ENCODE peak calls at places on chromosomes 16 and 17, in four cellular contexts. K is H7, J is prostate gland, F is GM23248. C is an unnamed sample.

GRCh38 chr16:84925092-84925772 is 86.1 kb downstream of the ZDHHC7 start:
- DNase-seq in K (peak; percentile 94), J (peak; percentile 41), F (peak; percentile 41), C (peak; percentile 60)

GRCh38 chr17:48441231-48441711 is 11.3 kb upstream of the SKAP1 start:
- DNase-seq in K (no peak), J (no peak), F (no peak), C (no peak)

GRCh38 chr17:66847704-66848103 is 12.8 kb downstream of the CACNG5 start:
- DNase-seq in K (no peak), J (no peak), F (no peak), C (no peak)

GRCh38 chr17:45640141-45640850 is 143.8 kb upstream of the CRHR1 start:
- DNase-seq in K (peak; percentile 87), J (peak; percentile 52), F (peak; percentile 78), C (peak; percentile 91)

GRCh38 chr17:78748730-78749317 is 33.2 kb downstream of the CYTH1 start:
- DNase-seq in K (no peak), J (peak; percentile 41), F (peak; percentile 86), C (no peak)

GRCh38 chr16:70151391-70151790 is 22.2 kb upstream of the CLEC18C start:
- DNase-seq in K (peak; percentile 17), J (no peak), F (no peak), C (no peak)

GRCh38 chr16:85910073-85910853 is 11.3 kb downstream of the IRF8 start:
- DNase-seq in K (no peak), J (no peak), F (no peak), C (no peak)

GRCh38 chr16:1981972-1982574 is 804 bp upstream of the NOXO1 start:
- DNase-seq in K (no peak), J (peak; percentile 36), F (no peak), C (peak; percentile 57)

GRCh38 chr16:29820730-29821662 is 734 bp downstream of the MVP start:
- DNase-seq in K (no peak), J (peak; percentile 61), F (peak; percentile 60), C (no peak)

GRCh38 chr16:49855280-49855821 is 561 bp downstream of the ZNF423 start:
- DNase-seq in K (no peak), J (peak; percentile 84), F (peak; percentile 68), C (peak; percentile 90)

GRCh38 chr17:13410874-13411273 is 190.9 kb downstream of the HS3ST3A1 start:
- DNase-seq in K (no peak), J (peak; percentile 19), F (peak; percentile 70), C (no peak)

GRCh38 chr17:416293-417206 is 63.9 kb upstream of the RPH3AL start:
- DNase-seq in K (no peak), J (no peak), F (no peak), C (no peak)

GRCh38 chr17:73268582-73269328 is 7.1 kb upstream of the CPSF4L start:
- DNase-seq in K (peak; percentile 46), J (no peak), F (no peak), C (no peak)

GRCh38 chr16:70695351-70696070 is 9.7 kb upstream of the MTSS2 start:
- DNase-seq in K (peak; percentile 76), J (no peak), F (no peak), C (no peak)

GRCh38 chr17:37570527-37571093 is 38.6 kb downstream of the SYNRG start:
- DNase-seq in K (peak; percentile 81), J (peak; percentile 53), F (peak; percentile 76), C (peak; percentile 70)

GRCh38 chr16:67654069-67654911 is 5.8 kb downstream of the ACD start:
- DNase-seq in K (no peak), J (no peak), F (no peak), C (no peak)

GRCh38 chr17:55341432-55341831 is 76.7 kb downstream of the HLF start:
- DNase-seq in K (no peak), J (no peak), F (peak; percentile 93), C (no peak)

GRCh38 chr16:20904507-20905079 is 4.0 kb downstream of the LYRM1 start:
- DNase-seq in K (no peak), J (peak; percentile 21), F (peak; percentile 49), C (no peak)

GRCh38 chr16:28531777-28532744 is 6.7 kb downstream of the NUPR1 start:
- DNase-seq in K (peak; percentile 77), J (no peak), F (peak; percentile 39), C (no peak)

GRCh38 chr17:30831257-30831656 is 509 bp upstream of the ATAD5 start:
- DNase-seq in K (peak; percentile 59), J (no peak), F (peak; percentile 46), C (no peak)

GRCh38 chr16:79284760-79285159 is 315.8 kb downstream of the MAF start:
- DNase-seq in K (no peak), J (no peak), F (no peak), C (no peak)

GRCh38 chr17:71441098-71441497 is 679.7 kb upstream of the SOX9 start:
- DNase-seq in K (no peak), J (peak; percentile 8), F (peak; percentile 93), C (peak; percentile 13)

GRCh38 chr16:9033125-9033830 is 58.2 kb upstream of the HAPSTR1 start:
- DNase-seq in K (peak; percentile 84), J (peak; percentile 18), F (peak; percentile 81), C (peak; percentile 73)

GRCh38 chr16:79307214-79307613 is 293.3 kb downstream of the MAF start:
- DNase-seq in K (no peak), J (no peak), F (no peak), C (no peak)

GRCh38 chr16:4917117-4917516 is 19.8 kb downstream of the PPL start:
- DNase-seq in K (no peak), J (no peak), F (peak; percentile 77), C (no peak)

GRCh38 chr16:89860747-89861304 is 12.6 kb upstream of the TCF25 start:
- DNase-seq in K (peak; percentile 100), J (peak; percentile 46), F (peak; percentile 58), C (peak; percentile 66)

DNA sequence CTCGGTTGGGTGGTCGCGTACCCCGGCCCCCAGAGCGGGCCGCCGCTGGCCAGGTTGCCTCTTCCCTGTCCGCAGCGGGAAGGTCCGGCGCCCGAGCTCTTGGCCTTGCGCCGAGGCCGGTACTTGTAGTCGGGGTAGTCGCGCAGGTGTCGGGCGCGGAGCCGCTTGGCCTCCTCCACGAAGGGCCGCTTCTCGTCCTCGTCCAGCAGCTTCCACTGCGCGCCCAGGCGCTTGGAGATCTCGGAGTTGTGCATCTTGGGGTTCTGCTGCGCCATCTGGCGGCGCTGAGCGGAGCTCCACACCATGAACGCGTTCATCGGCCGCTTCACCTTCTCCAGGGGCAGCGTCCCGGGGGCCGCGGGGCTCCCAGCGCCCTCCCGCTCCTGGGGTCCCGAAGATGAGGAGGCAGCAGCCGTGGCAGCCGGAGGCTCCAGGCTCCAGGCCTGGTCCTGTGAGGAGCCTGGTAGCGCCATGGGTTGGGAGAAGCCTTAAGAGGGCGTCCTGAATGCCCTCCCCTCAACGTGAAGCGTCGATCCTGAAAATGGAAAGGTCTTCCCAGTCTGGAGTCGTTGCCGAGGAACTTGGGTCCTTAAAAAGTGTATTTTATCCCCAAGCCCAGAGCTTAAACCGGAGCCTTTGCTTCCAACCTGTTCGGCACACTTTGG is 558 bp downstream of the SOX15 start:
- DNase-seq in K (peak; percentile 96), J (peak; percentile 86), F (peak; percentile 94), C (peak; percentile 90)
- H3K4me3 ChIP-seq in K (peak overlapping the region; percentile 76), J (peak overlapping the region; percentile 44), F (peak overlapping the region; percentile 44), C (peak overlapping the region; percentile 34)

DNA sequence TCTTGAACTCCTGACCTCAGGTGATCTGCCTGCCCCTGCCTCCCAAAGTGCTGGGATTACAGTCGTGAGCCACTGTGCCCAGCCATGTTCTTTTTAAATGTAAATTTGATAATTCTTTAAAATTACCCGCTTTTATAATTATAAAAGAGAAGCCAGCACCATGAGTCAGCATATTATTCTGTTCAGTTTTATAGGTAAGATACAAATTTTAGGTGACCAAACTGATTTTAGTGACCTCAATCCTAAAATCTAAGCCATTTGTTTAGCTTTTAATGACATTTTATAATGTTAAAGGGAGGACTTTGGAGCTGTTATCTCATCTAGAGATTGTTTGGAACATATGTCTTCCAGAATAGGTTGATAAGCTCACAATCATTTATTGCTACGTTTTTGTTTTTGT is 20.8 kb upstream of the PPM1E start:
- DNase-seq in K (no peak), J (no peak), F (no peak), C (no peak)
- H3K4me3 ChIP-seq in K (no peak overlapping the region), J (no peak overlapping the region), F (no peak overlapping the region), C (no peak overlapping the region)

GRCh38 chr17:42566873-42567573 is at the start of gene MLX:
- DNase-seq in K (peak; percentile 100), J (peak; percentile 90), F (peak; percentile 96), C (peak; percentile 98)
- H3K4me3 ChIP-seq in K (peak within 1 kb of the TSS; percentile 88), J (peak within 1 kb of the TSS; percentile 69), F (peak within 1 kb of the TSS; percentile 88), C (peak within 1 kb of the TSS; percentile 85)

GRCh38 chr16:52501746-52502145 is 45.2 kb downstream of the TOX3 start:
- DNase-seq in K (no peak), J (no peak), F (no peak), C (no peak)
- H3K4me3 ChIP-seq in K (no peak overlapping the region), J (no peak overlapping the region), F (no peak overlapping the region), C (no peak overlapping the region)

DNA sequence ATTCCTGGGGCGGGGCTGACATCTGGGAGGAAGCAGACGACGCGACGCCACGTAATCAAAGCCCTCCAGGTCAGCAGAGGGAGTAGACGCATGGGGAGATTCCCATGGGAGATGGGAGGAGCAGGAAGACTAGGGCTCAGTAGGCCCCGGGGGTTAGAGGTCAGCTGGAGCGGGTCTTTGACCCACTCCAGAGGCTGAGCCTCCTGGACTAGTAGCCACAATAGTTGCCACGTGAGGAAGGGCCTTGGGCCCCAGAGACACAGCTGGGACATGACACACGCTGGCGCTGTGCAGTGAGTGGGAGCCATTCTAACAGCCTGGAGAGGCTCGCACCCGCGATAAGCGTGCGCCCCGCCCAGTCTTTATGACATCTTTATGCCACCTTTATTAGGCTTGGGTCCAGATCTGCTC is 95.7 kb upstream of the AMZ2 start:
- DNase-seq in K (no peak), J (no peak), F (no peak), C (no peak)
- H3K4me3 ChIP-seq in K (no peak overlapping the region), J (no peak overlapping the region), F (no peak overlapping the region), C (no peak overlapping the region)